ENCODE peak calls at places on chromosomes 6 and 20, in ten cellular contexts. G, X, O, J, A, R, H, L, E and U are unnamed samples. For H3K4me1 and H3K9me3, the result is how much of the 10 kb centered on the place peaks cover.

GRCh38 chr6:29705389-29706231 is 17.6 kb upstream of the HLA-F start:
- DNase-seq in G (no peak), X (no peak), O (peak), J (no peak), A (no peak), R (no peak), H (peak), L (no peak), E (peak), U (no peak)

GRCh38 chr20:34328928-34329677 is 25.9 kb upstream of the AHCY start:
- DNase-seq in G (no peak), X (no peak), O (no peak), J (no peak), A (no peak), R (no peak), H (no peak), L (no peak), E (no peak), U (no peak)

GRCh38 chr20:57141492-57141891 is 124.9 kb downstream of the BMP7 start:
- DNase-seq in G (no peak), X (no peak), O (no peak), J (no peak), A (no peak), R (no peak), H (no peak), L (no peak), E (no peak), U (no peak)

GRCh38 chr6:4564746-4565145 is 211.5 kb upstream of the CDYL start:
- DNase-seq in G (no peak), X (no peak), O (no peak), J (no peak), A (no peak), R (no peak), H (no peak), L (no peak), E (no peak), U (no peak)

GRCh38 chr20:21189761-21190523 is 64.1 kb downstream of the KIZ start:
- DNase-seq in G (no peak), X (no peak), O (no peak), J (no peak), A (no peak), R (no peak), H (peak), L (no peak), E (no peak), U (no peak)

GRCh38 chr6:38651121-38651784 is 11.5 kb upstream of the BTBD9 start:
- DNase-seq in G (no peak), X (no peak), O (no peak), J (no peak), A (no peak), R (no peak), H (no peak), L (no peak), E (no peak), U (no peak)

GRCh38 chr6:117050301-117050700 is 173.3 kb downstream of the RFX6 start:
- DNase-seq in G (no peak), X (no peak), O (no peak), J (no peak), A (no peak), R (no peak), H (no peak), L (no peak), E (no peak), U (no peak)

GRCh38 chr6:15274696-15275387 is 29.0 kb downstream of the JARID2 start:
- DNase-seq in G (no peak), X (no peak), O (no peak), J (no peak), A (no peak), R (no peak), H (no peak), L (no peak), E (no peak), U (no peak)

GRCh38 chr20:23857954-23858565 is 21.5 kb downstream of the CST5 start:
- DNase-seq in G (no peak), X (no peak), O (no peak), J (no peak), A (no peak), R (no peak), H (peak), L (no peak), E (no peak), U (no peak)

GRCh38 chr6:142853244-142854180 is 91.5 kb downstream of the HIVEP2 start:
- DNase-seq in G (no peak), X (no peak), O (no peak), J (no peak), A (no peak), R (no peak), H (no peak), L (no peak), E (no peak), U (no peak)

GRCh38 chr20:35560105-35560511 is 18.2 kb downstream of the ERGIC3 start:
- DNase-seq in G (no peak), X (no peak), O (no peak), J (no peak), A (no peak), R (no peak), H (no peak), L (no peak), E (no peak), U (no peak)

GRCh38 chr6:41626917-41627316 is 11.4 kb upstream of the MDFI start:
- DNase-seq in G (no peak), X (peak), O (no peak), J (no peak), A (no peak), R (no peak), H (no peak), L (no peak), E (no peak), U (no peak)
- H3K4me1 ChIP-seq in G (under half), X (under half), O (under half), J (under half), A (under half), R (under half), H (under half), L (under half), E (under half), U (under half)

GRCh38 chr20:52172392-52173047 is 19.1 kb downstream of the ZFP64 start:
- DNase-seq in G (no peak), X (no peak), O (no peak), J (no peak), A (no peak), R (no peak), H (no peak), L (no peak), E (no peak), U (no peak)
- H3K4me3 ChIP-seq in G (no peak), X (no peak), O (no peak), J (no peak), A (no peak), R (no peak), H (no peak), L (no peak), E (no peak), U (no peak)

GRCh38 chr20:60372282-60372681 is 414.1 kb downstream of the CDH26 start:
- DNase-seq in G (no peak), X (no peak), O (no peak), J (no peak), A (no peak), R (no peak), H (no peak), L (no peak), E (no peak), U (no peak)
- H3K9me3 ChIP-seq in G (under half), X (under half), O (under half), J (under half), A (under half), R (under half), H (under half), L (under half), E (under half), U (under half)

GRCh38 chr6:42199106-42199981 is 4.6 kb upstream of the GUCA1B start:
- DNase-seq in G (no peak), X (no peak), O (peak), J (no peak), A (no peak), R (no peak), H (no peak), L (no peak), E (no peak), U (no peak)
- H3K4me1 ChIP-seq in G (under half), X (under half), O (under half), J (under half), A (under half), R (under half), H (under half), L (under half), E (under half), U (under half)

DNA sequence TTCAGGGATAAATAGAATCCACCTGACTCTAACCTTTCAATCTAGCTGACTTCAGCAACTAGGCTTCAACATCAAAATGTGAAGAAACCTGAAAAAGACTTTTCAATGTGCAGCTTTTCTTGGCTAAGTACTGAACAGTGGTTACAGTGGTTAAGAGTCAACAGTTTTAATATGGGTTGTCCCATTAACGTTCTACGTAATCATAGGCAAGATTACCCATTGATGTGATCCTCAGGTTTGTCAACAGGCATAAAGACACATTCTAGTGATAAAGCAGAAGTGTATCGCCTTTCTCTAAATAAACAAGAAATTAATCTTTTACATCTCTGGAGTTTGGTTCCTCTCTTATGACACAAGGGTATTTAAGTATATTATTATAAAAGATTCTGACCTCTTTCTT is 154.1 kb upstream of the RUNX2 start:
- DNase-seq in G (no peak), X (no peak), O (no peak), J (no peak), A (no peak), R (no peak), H (no peak), L (no peak), E (no peak), U (no peak)
- H3K4me3 ChIP-seq in G (no peak), X (no peak), O (no peak), J (no peak), A (no peak), R (no peak), H (no peak), L (no peak), E (no peak), U (no peak)

DNA sequence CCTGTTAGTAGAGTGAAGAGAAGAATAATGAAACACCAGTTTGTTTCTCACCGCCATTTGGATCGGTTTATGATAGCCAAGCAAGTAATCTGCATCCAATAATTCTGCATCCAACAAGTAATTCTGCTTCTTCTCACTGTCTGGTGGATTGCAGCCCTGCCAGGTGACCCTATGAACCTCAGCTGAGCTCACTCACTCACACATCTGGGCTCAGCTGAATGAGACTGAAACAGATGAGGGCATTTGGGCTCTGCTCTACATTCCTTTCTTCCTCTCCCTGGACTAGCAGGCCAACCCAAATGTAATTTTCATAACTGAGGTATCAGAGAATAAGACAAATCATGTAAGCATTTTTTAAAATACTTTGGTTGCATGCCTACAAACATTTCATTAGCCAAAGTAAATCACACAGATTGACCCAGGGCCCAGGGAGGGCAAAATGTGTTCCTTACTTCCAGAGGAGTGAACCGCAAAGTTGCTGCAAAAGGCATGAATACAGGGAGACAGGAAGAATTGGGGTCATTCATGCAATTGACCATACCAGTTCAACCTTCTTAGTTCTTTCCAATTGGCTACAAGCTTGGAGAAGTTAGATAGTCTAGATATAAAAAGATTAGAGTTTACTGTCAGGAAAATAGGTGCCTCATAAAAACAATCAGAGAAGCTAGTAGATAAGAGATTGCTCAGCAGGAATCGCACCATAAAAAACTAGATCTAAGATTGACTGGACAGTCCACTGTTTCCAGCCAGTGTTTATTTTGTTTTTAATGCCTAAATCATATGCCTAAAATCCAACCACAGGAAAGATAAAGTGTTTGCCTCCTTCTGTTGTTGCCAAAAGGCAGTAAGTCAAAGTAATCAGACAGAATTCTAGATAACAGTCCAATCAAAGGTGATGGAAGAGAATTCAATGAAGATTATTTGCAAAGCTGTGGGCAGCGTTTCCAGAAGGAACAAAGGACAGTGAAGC is 43.7 kb downstream of the CBLN4 start:
- DNase-seq in G (no peak), X (peak), O (peak), J (no peak), A (no peak), R (no peak), H (no peak), L (no peak), E (peak), U (no peak)
- H3K9me3 ChIP-seq in G (under half), X (under half), O (under half), J (under half), A (under half), R (under half), H (under half), L (under half), E (under half), U (under half)

GRCh38 chr6:8240316-8240715 is 138.0 kb upstream of the EEF1E1 start:
- DNase-seq in G (no peak), X (no peak), O (no peak), J (no peak), A (no peak), R (no peak), H (no peak), L (no peak), E (no peak), U (no peak)

GRCh38 chr6:8246403-8246802 is 144.1 kb upstream of the EEF1E1 start:
- DNase-seq in G (no peak), X (no peak), O (no peak), J (no peak), A (no peak), R (no peak), H (no peak), L (no peak), E (no peak), U (no peak)

GRCh38 chr6:8245736-8246135 is 143.4 kb upstream of the EEF1E1 start:
- DNase-seq in G (no peak), X (no peak), O (no peak), J (no peak), A (no peak), R (no peak), H (no peak), L (no peak), E (no peak), U (no peak)

GRCh38 chr6:8238772-8239683 is 136.7 kb upstream of the EEF1E1 start:
- DNase-seq in G (no peak), X (no peak), O (no peak), J (no peak), A (no peak), R (no peak), H (peak), L (no peak), E (no peak), U (no peak)

GRCh38 chr6:8243462-8243861 is 141.1 kb upstream of the EEF1E1 start:
- DNase-seq in G (no peak), X (no peak), O (no peak), J (no peak), A (no peak), R (no peak), H (no peak), L (no peak), E (no peak), U (no peak)
- H3K4me1 ChIP-seq in G (under half), X (under half), O (under half), J (under half), A (under half), R (under half), H (under half), L (under half), E (under half), U (under half)